ENCODE peak calls at places on chromosomes 3 and 15, in seven cellular contexts. O is MCF 10A; G is nucleus accumbens; T is activated CD4-positive, alpha-beta T cell treated with anti-CD3 and anti-CD28 coated beads, Interleukin-2, amount 10 ng/mL, durations not matched to agents 7 days and 5 days; N is LHCN-M2; U is HTR-8/SVneo; H is EH. P is an unnamed sample.

GRCh38 chr3:182216311-182216970 is 504.7 kb downstream of the SOX2 start:
- DNase-seq in H (no peak), U (no peak), N (no peak), O (no peak), T (no peak), G (no peak), P (no peak)

GRCh38 chr3:138317687-138318086 is 12.0 kb downstream of the NME9 start:
- DNase-seq in G (no peak), O (no peak), U (no peak), H (no peak), T (no peak), N (no peak), P (no peak)

GRCh38 chr15:60006203-60006782 is 2.2 kb downstream of the FOXB1 start:
- DNase-seq in O (peak; percentile 78), H (peak; percentile 29), G (no peak), T (peak; percentile 81), N (peak; percentile 25), U (no peak), P (no peak)

GRCh38 chr3:111695584-111696213 is 100.6 kb upstream of the ZBED2 start:
- DNase-seq in H (peak; percentile 97), G (no peak), U (no peak), T (no peak), N (peak; percentile 88), O (peak; percentile 68), P (peak; percentile 69)

GRCh38 chr3:89353465-89353864 is 246.0 kb downstream of the EPHA3 start:
- DNase-seq in O (peak; percentile 63), N (peak; percentile 18), T (no peak), U (peak; percentile 0), G (no peak), H (no peak), P (no peak)

GRCh38 chr3:97763586-97764148 is 891 bp upstream of the ARL6 start:
- DNase-seq in H (no peak), T (no peak), O (no peak), G (no peak), N (no peak), U (no peak), P (no peak)

GRCh38 chr3:100335137-100335833 is 728 bp downstream of the NIT2 start:
- DNase-seq in O (peak; percentile 22), T (peak; percentile 19), G (peak; percentile 18), H (peak; percentile 25), N (peak; percentile 26), U (peak; percentile 24), P (peak; percentile 74)

GRCh38 chr3:128296469-128297251 is 143.4 kb downstream of the EEFSEC start:
- DNase-seq in G (no peak), T (peak; percentile 2), H (no peak), O (no peak), U (no peak), N (no peak), P (no peak)

GRCh38 chr15:59268199-59268979 is 61.7 kb downstream of the LDHAL6B start:
- DNase-seq in H (peak; percentile 64), U (no peak), O (peak; percentile 39), N (peak; percentile 66), G (no peak), T (no peak), P (no peak)

GRCh38 chr3:99248130-99248529 is 346.6 kb upstream of the DCBLD2 start:
- DNase-seq in H (peak; percentile 61), U (no peak), T (no peak), O (peak; percentile 28), N (peak; percentile 46), G (no peak), P (peak; percentile 30)

GRCh38 chr3:13045904-13046568 is 27.2 kb downstream of the IQSEC1 start:
- DNase-seq in T (peak; percentile 21), G (no peak), N (no peak), O (no peak), U (no peak), H (no peak), P (no peak)